ENCODE peak calls at places on chromosomes 12 and 14, in nine cellular contexts. R is BJ, B is AG04450, G is AG10803, F is heart left ventricle, Q is uterus, T is H1, Y is foreskin fibroblast, J is HFF-Myc. C is an unnamed sample.

GRCh38 chr14:54653764-54654469 is 87.0 kb downstream of the SAMD4A start:
- DNase-seq in T (no peak), Y (peak), J (peak), Q (no peak), R (no peak), B (no peak), F (peak), G (peak), C (no peak)

GRCh38 chr12:2169489-2169888 is 116.7 kb downstream of the CACNA1C start:
- DNase-seq in Q (no peak), F (no peak), G (no peak), R (no peak), Y (no peak), J (no peak), B (no peak), T (no peak), C (no peak)

GRCh38 chr14:88981948-88982347 is 157.5 kb downstream of the TTC8 start:
- DNase-seq in B (no peak), R (no peak), Q (no peak), G (no peak), Y (no peak), F (no peak), J (no peak), T (no peak), C (no peak)

GRCh38 chr12:94831081-94831747 is 172.3 kb downstream of the NDUFA12 start:
- DNase-seq in G (no peak), Q (no peak), F (no peak), J (no peak), Y (no peak), B (no peak), R (no peak), T (no peak), C (no peak)

GRCh38 chr14:74912801-74913200 is 10.3 kb downstream of the RPS6KL1 start:
- DNase-seq in J (no peak), T (no peak), R (no peak), G (no peak), F (no peak), Q (no peak), B (no peak), Y (no peak), C (no peak)

GRCh38 chr14:76086636-76087035 is 65.1 kb upstream of the GPATCH2L start:
- DNase-seq in R (no peak), J (no peak), Y (no peak), Q (no peak), T (no peak), G (no peak), F (no peak), B (no peak), C (no peak)

GRCh38 chr12:56863789-56864188 is 70.4 kb downstream of the SDR9C7 start:
- DNase-seq in G (no peak), F (no peak), B (no peak), T (no peak), R (no peak), Y (no peak), Q (no peak), J (no peak), C (no peak)

GRCh38 chr14:58639842-58640484 is 2.2 kb downstream of the DACT1 start:
- DNase-seq in Y (peak), T (no peak), G (peak), R (peak), J (peak), F (peak), Q (no peak), B (peak), C (no peak)

GRCh38 chr12:103334447-103334846 is 161.3 kb downstream of the C12orf42 start:
- DNase-seq in G (no peak), F (no peak), T (no peak), Y (no peak), B (no peak), J (no peak), Q (no peak), R (no peak), C (no peak)

GRCh38 chr12:124655317-124656213 is 88.2 kb upstream of the NCOR2 start:
- DNase-seq in T (peak), F (peak), G (peak), Y (peak), R (peak), J (peak), B (peak), Q (peak), C (no peak)

GRCh38 chr14:106039400-106039799 is 513.0 kb downstream of the TMEM121 start:
- DNase-seq in T (no peak), Y (no peak), J (no peak), B (no peak), F (no peak), R (no peak), G (no peak), Q (no peak), C (no peak)

DNA sequence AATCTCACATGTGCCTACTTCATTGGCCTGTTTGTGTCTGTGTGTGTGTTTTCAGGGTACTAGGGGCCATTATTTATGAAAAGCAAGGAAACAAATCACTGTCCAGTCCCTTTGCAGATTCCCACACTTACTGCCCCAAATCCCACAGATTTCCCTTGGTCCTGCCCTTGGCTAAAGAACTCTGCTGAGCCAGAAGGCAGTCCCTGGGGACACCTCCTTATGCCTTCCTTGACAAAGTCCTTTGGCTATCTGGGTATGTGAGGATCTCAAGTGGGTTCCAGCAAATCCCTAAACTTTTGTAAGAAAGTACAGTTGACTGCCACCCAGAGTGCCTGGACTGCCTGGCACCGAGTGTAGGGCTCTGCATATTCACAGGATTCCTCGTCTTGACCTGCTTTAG is 388.0 kb downstream of the BCAT1 start:
- DNase-seq in Q (no peak), Y (no peak), F (no peak), J (no peak), T (no peak), R (no peak), B (no peak), G (no peak), C (no peak)
- TF ChIP-seq CTCF in Q (no peak), Y (no peak), F (no peak), J (no peak), T (no peak), R (no peak), B (no peak), G (no peak), C (no peak)

GRCh38 chr14:21268612-21269251 is 510 bp downstream of the HNRNPC start:
- DNase-seq in Y (no peak), J (no peak), R (no peak), F (peak), B (no peak), Q (no peak), G (peak), T (no peak), C (no peak)
- H3K4me3 ChIP-seq in Y (peak), J (peak), R (peak), F (peak), B (peak), Q (peak), G (peak), T (peak), C (peak)

GRCh38 chr14:21069388-21070082 is 569 bp upstream of the ARHGEF40 start:
- DNase-seq in G (peak), Q (peak), T (peak), R (no peak), F (peak), B (no peak), J (no peak), Y (no peak), C (no peak)

GRCh38 chr14:21070083-21070609 is at the start of gene ARHGEF40:
- DNase-seq in R (no peak), J (no peak), Q (peak), T (no peak), B (no peak), Y (no peak), G (peak), F (peak), C (no peak)

GRCh38 chr14:21070610-21071224 is 613 bp downstream of the ARHGEF40 start:
- DNase-seq in B (no peak), Y (peak), T (peak), Q (peak), J (no peak), G (peak), R (no peak), F (peak), C (no peak)

GRCh38 chr14:21066882-21067502 is 3.1 kb upstream of the ARHGEF40 start:
- DNase-seq in Y (no peak), G (no peak), B (no peak), J (no peak), T (no peak), R (no peak), F (no peak), Q (no peak), C (no peak)

DNA sequence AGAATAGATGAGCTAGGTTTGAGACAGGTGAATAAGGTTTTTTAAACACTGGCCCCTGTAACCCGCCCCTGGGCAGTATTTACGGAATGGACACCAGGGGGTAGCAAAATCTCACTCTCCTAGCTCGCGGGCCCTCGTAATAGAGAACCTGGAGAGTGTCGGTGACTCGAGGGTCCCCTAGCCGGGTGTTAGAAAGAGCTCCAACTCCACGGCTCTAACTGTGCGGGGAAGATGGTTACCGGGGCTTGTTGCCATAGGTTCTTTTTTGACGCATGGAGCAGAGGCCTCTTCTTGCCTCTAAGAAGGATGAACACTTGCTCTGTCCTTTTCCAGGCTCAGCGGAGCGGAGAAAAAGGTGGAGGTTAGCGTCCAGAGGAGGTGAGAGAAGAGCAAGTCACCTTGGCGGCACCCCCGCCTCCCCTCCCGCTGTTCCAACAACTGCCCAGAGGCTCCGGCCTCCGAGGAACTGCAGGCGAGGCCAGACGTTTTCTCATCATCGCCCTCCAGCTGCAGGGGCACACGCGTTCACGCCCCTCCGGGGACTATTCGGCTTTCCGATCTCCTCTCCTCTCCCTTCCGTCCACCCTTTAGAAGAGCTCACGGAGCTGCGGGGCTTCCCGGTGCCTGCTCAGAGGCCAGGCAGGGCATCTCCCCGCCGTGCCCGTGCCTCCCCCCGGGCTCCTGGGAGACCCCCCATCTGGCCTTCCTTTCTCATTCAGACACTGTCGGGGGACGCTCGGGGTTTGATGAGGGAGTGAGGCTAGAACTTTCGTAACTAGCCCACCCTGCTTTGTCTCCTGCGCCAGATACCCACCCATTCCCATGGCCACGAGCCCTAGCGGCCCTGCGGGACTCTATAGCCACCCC is 1.4 kb upstream of the ARHGEF40 start:
- DNase-seq in Y (no peak), F (peak), J (no peak), Q (peak), G (peak), T (peak), R (no peak), B (no peak), C (no peak)
- TF ChIP-seq CTCF in Y (peak), F (peak), J (peak), Q (peak), G (peak), T (peak), R (peak), B (peak), C (peak)

GRCh38 chr12:57896139-57896436 is 45.3 kb upstream of the ATP23 start:
- DNase-seq in B (no peak), Y (no peak), G (peak), Q (peak), F (no peak), J (no peak), T (no peak), R (no peak), C (no peak)

GRCh38 chr12:57896437-57897201 is 44.7 kb upstream of the ATP23 start:
- DNase-seq in Y (peak), J (no peak), Q (peak), B (peak), G (peak), F (peak), R (no peak), T (peak), C (no peak)

GRCh38 chr12:57899010-57899662 is 42.2 kb upstream of the ATP23 start:
- DNase-seq in J (no peak), G (peak), F (no peak), B (peak), Q (peak), T (no peak), R (no peak), Y (peak), C (no peak)

GRCh38 chr12:57897296-57897974 is 43.9 kb upstream of the ATP23 start:
- DNase-seq in J (no peak), G (no peak), B (no peak), Q (no peak), Y (no peak), F (no peak), T (no peak), R (no peak), C (no peak)

DNA sequence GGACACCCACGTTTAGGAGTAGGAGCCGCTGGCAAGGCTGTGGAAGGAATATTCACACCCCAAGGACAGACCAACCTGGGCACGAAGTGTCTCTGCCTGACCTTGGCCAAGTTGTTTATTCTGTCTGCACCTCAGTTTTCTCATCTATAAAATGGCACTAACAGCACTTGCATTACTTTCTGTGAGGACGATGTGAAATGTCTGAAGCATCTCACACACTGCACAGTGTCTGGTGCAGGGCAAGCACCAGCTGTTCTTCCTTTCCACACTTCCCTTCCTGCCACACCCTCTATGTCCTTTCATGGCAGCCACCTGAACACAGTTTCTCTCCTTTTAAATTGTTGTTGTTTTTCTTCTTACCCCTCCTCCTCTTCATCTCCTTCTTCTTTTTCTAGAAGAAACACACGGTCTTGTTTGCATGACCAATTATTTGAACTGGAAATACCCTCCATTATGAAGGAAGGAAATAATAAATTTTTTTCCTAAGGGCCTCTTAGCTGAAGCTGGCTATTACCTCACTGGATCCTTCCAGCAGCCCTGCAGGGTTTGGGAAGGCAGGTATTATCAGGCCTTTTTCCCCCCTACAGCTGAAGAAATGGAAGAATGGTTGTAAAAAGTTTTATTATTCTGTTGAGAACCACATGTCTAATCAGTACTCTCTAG is 42.9 kb upstream of the ATP23 start:
- DNase-seq in J (no peak), Q (no peak), B (no peak), Y (no peak), T (no peak), G (no peak), R (no peak), F (no peak), C (no peak)
- H3K4me3 ChIP-seq in J (no peak), Q (no peak), B (no peak), Y (no peak), T (no peak), G (no peak), R (no peak), F (no peak), C (no peak)

GRCh38 chr14:102049258-102050025 is 37.4 kb downstream of the HSP90AA1 start:
- DNase-seq in R (no peak), B (no peak), J (no peak), Q (no peak), F (no peak), Y (no peak), G (no peak), T (no peak), C (no peak)

GRCh38 chr14:102044566-102044965 is 42.3 kb downstream of the HSP90AA1 start:
- DNase-seq in F (no peak), R (no peak), Q (no peak), Y (no peak), T (no peak), B (no peak), G (no peak), J (no peak), C (no peak)

GRCh38 chr14:102043251-102044025 is 43.4 kb downstream of the HSP90AA1 start:
- DNase-seq in R (no peak), Q (no peak), G (peak), Y (no peak), B (no peak), J (no peak), F (peak), T (no peak), C (no peak)

GRCh38 chr14:102047808-102048540 is 38.9 kb downstream of the HSP90AA1 start:
- DNase-seq in Q (no peak), F (no peak), G (no peak), J (no peak), R (no peak), B (no peak), T (no peak), Y (no peak), C (no peak)

DNA sequence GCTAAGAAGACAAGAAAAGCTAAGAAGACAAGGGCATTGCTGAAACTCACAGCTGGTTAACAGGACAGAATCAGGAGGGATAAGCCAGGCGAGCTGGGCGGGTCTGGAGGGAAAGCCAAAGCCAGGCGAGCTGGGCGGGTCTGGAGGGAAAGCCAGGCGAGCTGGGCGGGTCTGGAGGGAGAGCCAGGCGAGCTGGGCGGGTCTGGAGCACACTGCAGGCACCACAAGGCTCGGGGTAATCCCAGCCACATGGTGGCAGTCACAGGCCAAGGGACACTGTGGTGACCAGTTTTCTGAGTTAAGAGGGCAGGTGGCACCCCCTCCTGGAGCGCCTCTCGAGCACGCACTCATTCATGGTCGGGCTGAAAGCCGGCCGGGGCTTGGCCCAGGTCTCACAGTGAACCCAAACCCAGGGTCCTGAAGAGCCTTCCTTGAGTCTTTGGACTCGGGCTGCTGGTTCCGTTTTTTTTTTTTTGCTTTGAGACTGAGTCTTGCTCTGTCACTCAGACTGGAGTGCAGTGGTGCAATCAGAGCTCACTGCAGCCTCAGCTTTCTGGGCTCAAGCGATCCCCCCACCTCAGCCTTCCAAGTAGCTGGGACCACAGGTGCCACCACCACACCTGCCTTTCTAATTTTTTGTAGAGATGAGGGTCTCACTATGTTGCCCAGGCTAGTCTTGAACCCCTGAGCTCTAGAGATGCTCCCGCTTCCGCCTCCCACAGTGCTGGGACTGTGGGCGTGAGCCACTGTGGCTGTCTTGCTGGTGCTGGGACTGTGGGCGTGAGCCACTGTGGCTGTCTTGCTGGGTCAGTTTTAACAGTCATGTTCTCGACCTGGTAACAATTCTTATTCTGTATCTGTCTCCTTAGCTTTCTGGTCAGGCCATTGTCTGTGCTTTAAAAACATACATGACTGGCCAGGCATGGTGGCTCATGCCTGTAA is 40.2 kb downstream of the HSP90AA1 start:
- DNase-seq in B (no peak), Y (peak), J (peak), T (peak), Q (peak), F (peak), G (peak), R (no peak), C (no peak)
- TF ChIP-seq CTCF in B (no peak), Y (peak), J (peak), T (peak), Q (peak), F (peak), G (peak), R (peak), C (peak)

GRCh38 chr12:10709808-10710207 is 13.3 kb downstream of the YBX3 start:
- DNase-seq in G (no peak), J (no peak), Q (no peak), Y (no peak), B (no peak), T (no peak), F (no peak), R (no peak), C (no peak)
- H3K4me3 ChIP-seq in G (no peak), J (no peak), Q (no peak), Y (no peak), B (no peak), T (no peak), F (no peak), R (no peak), C (no peak)

DNA sequence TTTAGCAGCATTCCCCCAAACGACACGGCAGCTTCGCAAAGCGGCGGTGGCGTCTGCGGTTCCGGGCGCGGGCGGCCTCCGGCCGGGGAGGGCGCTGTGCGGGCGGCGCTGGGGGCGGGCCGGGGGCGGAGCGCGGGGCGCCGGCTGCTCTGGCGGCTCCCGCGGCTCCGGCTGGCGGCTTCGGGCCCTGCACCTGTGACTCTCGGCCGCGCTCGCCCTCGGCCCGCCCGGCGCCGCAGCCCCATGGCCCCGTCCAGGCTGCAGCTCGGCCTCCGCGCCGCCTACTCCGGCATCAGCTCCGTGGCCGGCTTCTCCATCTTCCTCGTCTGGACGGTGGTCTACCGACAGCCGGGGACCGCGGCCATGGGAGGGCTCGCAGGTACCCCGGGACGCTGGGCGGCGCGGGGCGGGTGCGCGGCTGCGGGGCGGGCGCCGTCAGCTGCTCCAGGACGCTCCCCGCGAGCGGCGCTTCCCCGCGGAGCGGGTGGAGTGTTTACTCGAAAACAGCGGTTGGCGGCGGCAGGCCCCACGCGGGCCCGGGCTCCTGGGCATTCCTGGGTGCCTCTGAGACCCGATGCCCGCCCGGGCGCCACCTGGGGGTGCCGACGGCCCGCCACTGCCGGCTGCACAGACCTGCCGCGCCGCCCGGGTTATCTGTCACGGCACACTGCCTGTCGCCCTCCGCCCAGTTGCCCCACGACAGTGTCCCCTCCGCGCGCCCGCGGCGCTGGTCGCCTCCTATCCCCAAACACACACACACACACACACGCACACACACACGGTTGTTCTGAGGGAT is at the start of gene SLC48A1:
- DNase-seq in Y (peak), R (no peak), G (peak), F (peak), J (no peak), T (peak), Q (peak), B (no peak), C (no peak)
- TF ChIP-seq CTCF in Y (no peak), R (peak), G (no peak), F (peak), J (peak), T (peak), Q (peak), B (peak), C (peak)

C was measured in epithelial cell of proximal tubule.